ENCODE peak calls at places on chromosomes 7 and 10, in eight cellular contexts. Y, J, L, G, B, H, M and D are unnamed samples.

GRCh38 chr7:100673942-100674431 is 447 bp downstream of the GNB2 start:
- DNase-seq in B (peak; percentile 92), M (peak; percentile 49), G (no peak), J (peak; percentile 84), H (no peak), Y (no peak), L (no peak), D (no peak)

GRCh38 chr10:122243560-122243959 is 27.5 kb upstream of the BTBD16 start:
- DNase-seq in G (no peak), M (no peak), H (no peak), Y (no peak), L (no peak), B (no peak), J (no peak), D (no peak)

GRCh38 chr10:103960103-103960502 is 6.8 kb upstream of the SLK start:
- DNase-seq in B (no peak), J (no peak), H (no peak), M (no peak), Y (no peak), G (no peak), L (no peak), D (no peak)

GRCh38 chr7:95525503-95525902 is 39.8 kb downstream of the ASB4 start:
- DNase-seq in L (no peak), B (no peak), Y (no peak), G (no peak), M (no peak), J (no peak), H (no peak), D (no peak)

GRCh38 chr10:69215405-69216176 is 4.5 kb upstream of the HKDC1 start:
- DNase-seq in G (no peak), L (no peak), Y (no peak), J (no peak), H (no peak), M (no peak), B (no peak), D (no peak)

GRCh38 chr10:71744897-71745658 is 25.5 kb upstream of the C10orf105 start:
- DNase-seq in B (peak; percentile 81), G (no peak), L (no peak), H (no peak), Y (no peak), M (no peak), J (peak; percentile 40), D (no peak)

GRCh38 chr7:41656357-41656756 is 46.5 kb downstream of the INHBA start:
- DNase-seq in J (no peak), L (no peak), Y (no peak), G (no peak), B (no peak), M (no peak), H (no peak), D (no peak)

GRCh38 chr7:132560825-132561529 is 15.3 kb downstream of the PLXNA4 start:
- DNase-seq in L (no peak), M (no peak), Y (no peak), G (no peak), J (no peak), B (no peak), H (no peak), D (no peak)

GRCh38 chr7:77738871-77739270 is 42.6 kb downstream of the RSBN1L start:
- DNase-seq in M (no peak), B (no peak), J (no peak), Y (no peak), G (no peak), L (no peak), H (no peak), D (no peak)

GRCh38 chr10:72818076-72818475 is 75.5 kb upstream of the OIT3 start:
- DNase-seq in H (no peak), G (no peak), L (peak; percentile 24), B (no peak), J (no peak), Y (no peak), M (no peak), D (no peak)

GRCh38 chr10:45179716-45180115 is 135.7 kb downstream of the OR13A1 start:
- DNase-seq in Y (no peak), J (no peak), L (no peak), G (no peak), M (no peak), B (no peak), H (no peak), D (no peak)

GRCh38 chr10:1036341-1036791 is 10.7 kb upstream of the IDI2 start:
- DNase-seq in M (peak; percentile 86), L (no peak), H (no peak), J (peak; percentile 73), B (no peak), G (no peak), Y (no peak), D (peak; percentile 55)

GRCh38 chr7:51606601-51607154 is 290.1 kb upstream of the COBL start:
- DNase-seq in G (no peak), J (no peak), H (no peak), L (peak; percentile 7), Y (no peak), B (no peak), M (no peak), D (peak; percentile 22)

GRCh38 chr7:157670490-157671357 is 333.9 kb downstream of the DNAJB6 start:
- DNase-seq in G (no peak), J (no peak), H (no peak), M (no peak), B (no peak), Y (no peak), L (no peak), D (peak; percentile 61)

GRCh38 chr7:27097686-27098492 is 2.1 kb upstream of the HOXA1 start:
- DNase-seq in G (no peak), M (no peak), J (peak; percentile 46), L (no peak), B (no peak), Y (no peak), H (no peak), D (peak; percentile 75)

GRCh38 chr7:124085168-124085567 is 52.3 kb upstream of the TMEM229A start:
- DNase-seq in G (peak; percentile 95), L (no peak), B (no peak), M (no peak), J (no peak), H (no peak), Y (peak; percentile 75), D (no peak)

GRCh38 chr7:134089446-134089845 is 37.7 kb upstream of the LRGUK start:
- DNase-seq in M (no peak), B (no peak), G (no peak), H (no peak), Y (no peak), L (no peak), J (no peak), D (no peak)

GRCh38 chr10:71263376-71263775 is 51.0 kb downstream of the UNC5B start:
- DNase-seq in J (no peak), L (no peak), Y (no peak), M (no peak), H (no peak), B (no peak), G (no peak), D (peak; percentile 73)

GRCh38 chr10:88763441-88763840 is 3.6 kb downstream of the LIPN start:
- DNase-seq in G (no peak), J (no peak), L (no peak), M (no peak), H (no peak), B (no peak), Y (no peak), D (no peak)

GRCh38 chr7:81487512-81487911 is 282.3 kb downstream of the HGF start:
- DNase-seq in M (no peak), Y (no peak), H (no peak), B (no peak), L (no peak), J (no peak), G (no peak), D (no peak)

GRCh38 chr10:91313761-91314520 is 93.5 kb downstream of the PCGF5 start:
- DNase-seq in Y (no peak), B (no peak), H (no peak), J (no peak), M (no peak), L (no peak), G (no peak), D (no peak)

GRCh38 chr10:5447611-5448071 is 35.3 kb downstream of the NET1 start:
- DNase-seq in M (no peak), B (no peak), H (peak; percentile 67), L (no peak), Y (no peak), G (no peak), J (no peak), D (no peak)

GRCh38 chr10:45239642-45240041 is 75.8 kb downstream of the OR13A1 start:
- DNase-seq in G (no peak), L (no peak), B (no peak), J (no peak), Y (no peak), M (no peak), H (no peak), D (no peak)

GRCh38 chr10:113782986-113783704 is 31.7 kb downstream of the PLEKHS1 start:
- DNase-seq in L (no peak), M (no peak), G (no peak), B (no peak), H (no peak), J (no peak), Y (peak; percentile 18), D (no peak)

GRCh38 chr7:131604841-131605279 is 48.4 kb upstream of the PODXL start:
- DNase-seq in M (no peak), H (no peak), B (no peak), G (no peak), L (no peak), Y (no peak), J (no peak), D (peak; percentile 82)

GRCh38 chr7:8365499-8366110 is 67.8 kb upstream of the NXPH1 start:
- DNase-seq in M (no peak), H (no peak), L (peak; percentile 35), J (no peak), G (no peak), B (no peak), Y (no peak), D (no peak)
- TF ChIP-seq CTCF in M (no peak), H (peak; percentile 47), L (peak; percentile 80), J (no peak), G (no peak), B (peak; percentile 18), Y (no peak), D (peak; percentile 80)

DNA sequence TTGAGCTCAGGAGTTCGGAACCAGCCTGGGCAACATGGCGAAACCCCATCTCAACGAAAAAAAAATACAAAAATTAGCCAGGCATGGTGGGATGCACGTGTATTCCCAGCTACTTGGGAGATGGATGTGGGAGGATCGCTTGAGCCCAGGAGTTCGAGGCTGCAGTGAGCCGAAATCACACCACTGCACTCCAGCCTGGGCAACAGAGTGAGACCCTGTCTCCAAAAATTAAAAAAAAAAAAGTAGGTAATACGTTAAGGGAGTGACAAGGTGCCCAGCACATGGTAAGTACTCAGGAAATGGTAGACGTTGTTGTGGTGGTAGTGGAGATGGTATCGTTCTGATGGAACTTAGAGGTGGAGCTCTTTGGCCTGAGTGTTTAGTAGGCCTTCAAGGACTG is 41.0 kb upstream of the XPNPEP1 start:
- DNase-seq in B (no peak), G (no peak), M (no peak), H (no peak), J (no peak), L (no peak), Y (no peak), D (no peak)
- H3K4me1 ChIP-seq in B (no peaks in the 10 kb centered on the region), G (peaks cover 38% of the 10 kb centered on the region), M (no peaks in the 10 kb centered on the region), H (no peaks in the 10 kb centered on the region), J (no peaks in the 10 kb centered on the region), L (peaks cover 12% of the 10 kb centered on the region), Y (peaks cover 37% of the 10 kb centered on the region), D (peaks cover 36% of the 10 kb centered on the region)

GRCh38 chr7:24406053-24406561 is 122.1 kb downstream of the NPY start:
- DNase-seq in G (no peak), M (no peak), B (no peak), H (no peak), J (no peak), Y (no peak), L (no peak), D (peak; percentile 57)
- H3K27me3 ChIP-seq in G (no peaks in the 10 kb centered on the region), M (no peaks in the 10 kb centered on the region), B (no peaks in the 10 kb centered on the region), H (no peaks in the 10 kb centered on the region), J (no peaks in the 10 kb centered on the region), Y (no peaks in the 10 kb centered on the region), L (no peaks in the 10 kb centered on the region), D (peaks cover 13% of the 10 kb centered on the region)

GRCh38 chr7:158695726-158696452 is 8.7 kb downstream of the NCAPG2 start:
- DNase-seq in M (peak; percentile 69), J (no peak), B (peak; percentile 77), G (peak; percentile 49), L (peak; percentile 34), Y (peak; percentile 44), H (peak; percentile 28), D (peak; percentile 61)
- TF ChIP-seq CTCF in M (no peak), J (peak; percentile 69), B (peak; percentile 79), G (peak; percentile 32), L (peak; percentile 47), Y (peak; percentile 32), H (peak; percentile 72), D (peak; percentile 65)